ENCODE peak calls at places on chromosomes 16 and 17, in seven cellular contexts. R, I, Z, Q, Y, M and B are unnamed samples.

GRCh38 chr16:88769617-88770458 is 15.2 kb downstream of the PIEZO1 start:
- DNase-seq in R (peak; percentile 66), I (no peak), Z (peak; percentile 80), Q (no peak), Y (peak; percentile 84), M (no peak), B (no peak)

GRCh38 chr17:50931003-50931878 is 65.1 kb upstream of the TOB1 start:
- DNase-seq in R (no peak), I (peak; percentile 94), Z (peak; percentile 71), Q (peak; percentile 70), Y (peak; percentile 77), M (peak; percentile 90), B (peak; percentile 83)

GRCh38 chr17:67032382-67032781 is 12.0 kb upstream of the CACNG1 start:
- DNase-seq in R (no peak), I (peak; percentile 50), Z (no peak), Q (no peak), Y (no peak), M (no peak), B (no peak)

GRCh38 chr16:22664132-22664531 is 149.8 kb upstream of the HS3ST2 start:
- DNase-seq in R (no peak), I (no peak), Z (no peak), Q (no peak), Y (no peak), M (no peak), B (peak; percentile 68)

GRCh38 chr16:17488506-17488905 is 17.7 kb upstream of the XYLT1 start:
- DNase-seq in R (no peak), I (no peak), Z (no peak), Q (no peak), Y (no peak), M (no peak), B (no peak)

GRCh38 chr17:2337811-2338657 is 733 bp downstream of the SGSM2 start:
- DNase-seq in R (peak; percentile 91), I (peak; percentile 79), Z (peak; percentile 78), Q (no peak), Y (peak; percentile 80), M (peak; percentile 67), B (peak; percentile 62)

GRCh38 chr17:1447061-1447460 is 9.0 kb downstream of the CRK start:
- DNase-seq in R (no peak), I (no peak), Z (no peak), Q (no peak), Y (no peak), M (no peak), B (no peak)

GRCh38 chr17:61409301-61410099 is 9.9 kb downstream of the TBX2 start:
- DNase-seq in R (peak; percentile 91), I (peak; percentile 79), Z (peak; percentile 74), Q (no peak), Y (peak; percentile 73), M (no peak), B (peak; percentile 45)

GRCh38 chr17:2777242-2777867 is 18.9 kb upstream of the RAP1GAP2 start:
- DNase-seq in R (no peak), I (no peak), Z (no peak), Q (no peak), Y (peak; percentile 73), M (no peak), B (no peak)

GRCh38 chr17:41061969-41062368 is 2.1 kb upstream of the KRTAP2-3 start:
- DNase-seq in R (peak; percentile 23), I (no peak), Z (no peak), Q (no peak), Y (no peak), M (no peak), B (no peak)

GRCh38 chr16:29662729-29663019 is 373 bp upstream of the SPN start:
- DNase-seq in R (no peak), I (no peak), Z (no peak), Q (no peak), Y (no peak), M (no peak), B (no peak)

GRCh38 chr17:746783-747629 is 5.1 kb downstream of the GEMIN4 start:
- DNase-seq in R (no peak), I (no peak), Z (no peak), Q (no peak), Y (no peak), M (no peak), B (no peak)

GRCh38 chr17:19248923-19249574 is 11.9 kb downstream of the EPN2 start:
- DNase-seq in R (no peak), I (no peak), Z (peak; percentile 82), Q (no peak), Y (no peak), M (peak; percentile 47), B (peak; percentile 72)

GRCh38 chr16:275041-275621 is 613 bp downstream of the RGS11 start:
- DNase-seq in R (no peak), I (no peak), Z (no peak), Q (no peak), Y (no peak), M (no peak), B (no peak)

GRCh38 chr17:82051776-82052637 is at the start of the genes GPS1 and RFNG:
- DNase-seq in R (peak; percentile 85), I (peak; percentile 88), Z (peak; percentile 80), Q (no peak), Y (peak; percentile 86), M (peak; percentile 84), B (peak; percentile 83)

GRCh38 chr16:1706386-1707192 is 594 bp downstream of the MAPK8IP3 start:
- DNase-seq in R (no peak), I (no peak), Z (no peak), Q (no peak), Y (peak; percentile 48), M (no peak), B (no peak)

GRCh38 chr17:44780161-44780560 is 21.4 kb downstream of the ADAM11 start:
- DNase-seq in R (no peak), I (no peak), Z (no peak), Q (no peak), Y (no peak), M (no peak), B (no peak)

GRCh38 chr16:58499092-58499511 is 841 bp upstream of the NDRG4 start:
- DNase-seq in R (no peak), I (no peak), Z (no peak), Q (no peak), Y (no peak), M (no peak), B (no peak)

GRCh38 chr17:77738666-77739531 is 219.6 kb upstream of the TNRC6C start:
- DNase-seq in R (no peak), I (no peak), Z (no peak), Q (no peak), Y (peak; percentile 26), M (peak; percentile 64), B (no peak)

GRCh38 chr17:73365203-73365933 is 53.6 kb upstream of the CDC42EP4 start:
- DNase-seq in R (no peak), I (peak; percentile 71), Z (no peak), Q (no peak), Y (no peak), M (peak; percentile 35), B (no peak)

GRCh38 chr17:31428111-31428510 is 36.6 kb downstream of the RAB11FIP4 start:
- DNase-seq in R (no peak), I (no peak), Z (no peak), Q (no peak), Y (no peak), M (no peak), B (peak; percentile 63)

GRCh38 chr16:57156351-57156703 is 29.5 kb downstream of the PSME3IP1 start:
- DNase-seq in R (no peak), I (no peak), Z (no peak), Q (no peak), Y (no peak), M (no peak), B (no peak)

GRCh38 chr17:42704495-42705494 is 22.5 kb downstream of the CNTNAP1 start:
- DNase-seq in R (no peak), I (no peak), Z (no peak), Q (no peak), Y (no peak), M (no peak), B (no peak)

GRCh38 chr17:39555368-39555767 is 52.4 kb downstream of the NEUROD2 start:
- DNase-seq in R (no peak), I (no peak), Z (no peak), Q (no peak), Y (no peak), M (no peak), B (no peak)

GRCh38 chr16:21097151-21097550 is 53.5 kb downstream of the DNAH3 start:
- DNase-seq in R (no peak), I (no peak), Z (no peak), Q (no peak), Y (no peak), M (no peak), B (no peak)

GRCh38 chr17:31908386-31908785 is 6.9 kb upstream of the UTP6 start:
- DNase-seq in R (no peak), I (no peak), Z (no peak), Q (no peak), Y (no peak), M (no peak), B (no peak)

GRCh38 chr17:62737513-62737912 is 70.6 kb downstream of the MARCHF10 start:
- DNase-seq in R (no peak), I (no peak), Z (no peak), Q (no peak), Y (no peak), M (no peak), B (no peak)

DNA sequence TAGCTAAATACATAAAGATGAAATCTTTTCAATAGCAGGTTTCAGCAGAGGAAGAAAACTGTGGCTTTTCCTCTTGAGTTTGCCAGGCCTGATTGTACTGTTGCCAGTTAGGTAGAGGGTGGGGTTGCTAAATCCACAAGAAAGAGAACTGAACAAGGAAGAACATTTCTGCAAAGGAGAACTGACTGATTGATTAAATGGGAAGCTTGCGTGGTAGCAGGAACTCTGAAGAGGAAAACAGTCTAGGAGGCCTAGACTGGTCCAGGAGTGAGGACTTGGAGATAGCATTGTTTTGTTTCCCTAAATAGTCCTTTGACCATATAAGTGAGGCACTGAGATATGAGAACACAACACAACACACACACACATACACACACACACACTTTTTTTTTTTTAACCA is 18.8 kb downstream of the LRRC36 start:
- DNase-seq in R (no peak), I (no peak), Z (no peak), Q (no peak), Y (no peak), M (no peak), B (no peak)
- H3K27ac ChIP-seq in R (no peak overlapping the region), I (no peak overlapping the region), Z (no peak overlapping the region), Q (no peak overlapping the region), Y (no peak overlapping the region), M (no peak overlapping the region), B (no peak overlapping the region)

GRCh38 chr17:14715531-14715930 is 414.6 kb downstream of the HS3ST3B1 start:
- DNase-seq in R (no peak), I (no peak), Z (no peak), Q (no peak), Y (no peak), M (no peak), B (no peak)
- TF ChIP-seq CTCF in R (no peak), I (no peak), Z (no peak), Q (no peak), Y (no peak), M (no peak), B (no peak)

GRCh38 chr16:19842758-19843157 is 41.9 kb downstream of the GPRC5B start:
- DNase-seq in R (no peak), I (no peak), Z (no peak), Q (no peak), Y (no peak), M (no peak), B (no peak)
- H3K27ac ChIP-seq in R (no peak overlapping the region), I (peak overlapping the region; percentile 89), Z (no peak overlapping the region), Q (no peak overlapping the region), Y (no peak overlapping the region), M (peak overlapping the region; percentile 83), B (no peak overlapping the region)

DNA sequence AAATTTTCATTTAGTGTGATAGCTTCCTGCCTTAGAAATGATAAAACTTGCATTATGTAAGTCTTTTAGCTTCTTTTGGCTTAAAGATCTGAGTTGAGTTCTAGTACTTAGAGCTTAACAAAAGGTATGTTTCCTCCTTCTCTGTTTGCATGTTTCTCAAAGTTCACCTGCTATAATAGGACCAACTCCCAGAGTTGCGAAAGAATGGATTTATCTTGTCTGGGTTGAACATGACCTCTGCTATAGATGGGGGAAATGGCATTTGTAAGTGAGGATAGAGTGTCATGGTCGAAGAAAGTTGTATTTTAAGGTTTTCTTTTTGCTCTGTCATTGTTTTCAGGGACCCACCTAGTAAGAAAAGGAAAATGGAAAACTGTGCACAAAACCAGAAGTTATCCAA is 7.2 kb downstream of the ATMIN start:
- DNase-seq in R (no peak), I (no peak), Z (no peak), Q (no peak), Y (no peak), M (no peak), B (no peak)
- TF ChIP-seq CTCF in R (no peak), I (no peak), Z (no peak), Q (no peak), Y (no peak), M (no peak), B (no peak)